ENCODE peak calls at places on chromosomes 11 and 22, in six cellular contexts. V is left lung; D is body of pancreas; L is heart right ventricle; Q is CD8-positive, alpha-beta T cell; A is RWPE2. X is an unnamed sample. For H3K4me1, the result is how much of the 10 kb centered on the place peaks cover.

GRCh38 chr22:30717331-30717921 is 22.8 kb downstream of the OSBP2 start:
- ATAC-seq in D (no peak), V (no peak), A (peak), Q (no peak), L (no peak), X (no peak)

GRCh38 chr11:287821-288327 is 1.1 kb upstream of the PGGHG start:
- ATAC-seq in L (no peak), V (peak), D (peak), A (peak), Q (peak), X (no peak)

GRCh38 chr11:130522284-130522961 is 74.0 kb downstream of the ADAMTS15 start:
- ATAC-seq in V (peak), L (peak), A (peak), D (peak), Q (no peak), X (peak)

GRCh38 chr11:75371930-75372876 is 20.7 kb upstream of the ARRB1 start:
- ATAC-seq in V (peak), D (no peak), L (no peak), A (peak), Q (no peak), X (peak)

GRCh38 chr11:59427068-59427382 is 812 bp upstream of the OR5A2 start:
- ATAC-seq in L (no peak), V (no peak), Q (no peak), A (peak), D (no peak), X (no peak)

GRCh38 chr11:80412604-80413003 is 971.8 kb upstream of the TENM4 start:
- ATAC-seq in D (no peak), V (peak), Q (no peak), A (no peak), L (no peak), X (no peak)

GRCh38 chr11:1987024-1987423 is 10.6 kb downstream of the H19 start:
- ATAC-seq in Q (no peak), D (no peak), L (no peak), A (peak), V (peak), X (no peak)

GRCh38 chr11:57645716-57646085 is 4.0 kb downstream of the YPEL4 start:
- ATAC-seq in L (peak), D (no peak), V (no peak), A (peak), Q (no peak), X (no peak)

GRCh38 chr11:123173040-123173855 is 21.8 kb downstream of the CLMP start:
- ATAC-seq in D (peak), A (peak), V (peak), L (no peak), Q (no peak), X (no peak)

GRCh38 chr11:94186342-94187203 is 57.9 kb downstream of the PANX1 start:
- ATAC-seq in L (no peak), A (no peak), Q (no peak), D (no peak), V (no peak), X (no peak)

GRCh38 chr22:46422896-46423295 is 87.4 kb downstream of the TRMU start:
- ATAC-seq in V (no peak), A (no peak), Q (no peak), L (peak), D (no peak), X (no peak)

GRCh38 chr11:110000045-110000502 is 93.1 kb upstream of the ZC3H12C start:
- ATAC-seq in L (peak), Q (no peak), D (no peak), V (peak), A (peak), X (peak)

GRCh38 chr11:66704659-66705360 is 24.2 kb downstream of the SPTBN2 start:
- ATAC-seq in D (no peak), L (peak), Q (no peak), V (no peak), A (no peak), X (no peak)

GRCh38 chr11:70016666-70017347 is 61.3 kb upstream of the ANO1 start:
- ATAC-seq in D (no peak), V (no peak), A (peak), L (no peak), Q (no peak), X (no peak)

GRCh38 chr11:6203327-6203726 is 2.0 kb upstream of the C11orf42 start:
- ATAC-seq in L (no peak), Q (peak), D (no peak), V (no peak), A (no peak), X (no peak)

GRCh38 chr11:117166491-117166890 is 12.1 kb upstream of the SIDT2 start:
- ATAC-seq in V (no peak), D (no peak), A (no peak), Q (no peak), L (no peak), X (no peak)

GRCh38 chr11:81987829-81988472 is 745.7 kb downstream of the FAM181B start:
- ATAC-seq in L (no peak), D (peak), Q (no peak), V (peak), A (peak), X (no peak)

GRCh38 chr22:27752771-27753170 is 48.8 kb downstream of the MN1 start:
- ATAC-seq in A (peak), L (peak), V (no peak), D (no peak), Q (no peak), X (peak)

GRCh38 chr11:24375896-24376295 is 121.0 kb upstream of the LUZP2 start:
- ATAC-seq in Q (no peak), A (no peak), L (no peak), V (no peak), D (no peak), X (no peak)

GRCh38 chr22:39282642-39283311 is 36.6 kb downstream of the RPL3 start:
- ATAC-seq in Q (no peak), V (peak), A (peak), L (peak), D (peak), X (peak)

GRCh38 chr11:18046116-18046777 is at the start of gene TPH1:
- ATAC-seq in A (peak), L (peak), V (peak), D (peak), Q (no peak), X (no peak)

GRCh38 chr22:45112136-45112879 is 51.4 kb upstream of the NUP50 start:
- ATAC-seq in Q (no peak), D (no peak), A (peak), L (no peak), V (no peak), X (no peak)

GRCh38 chr11:35305670-35306382 is 113.5 kb downstream of the SLC1A2 start:
- ATAC-seq in A (peak), V (peak), L (peak), Q (peak), D (peak), X (no peak)

GRCh38 chr22:46587492-46588278 is 32.5 kb upstream of the GRAMD4 start:
- ATAC-seq in L (peak), A (no peak), Q (peak), V (peak), D (no peak), X (peak)

GRCh38 chr11:99418927-99419707 is 398.4 kb downstream of the CNTN5 start:
- ATAC-seq in Q (no peak), D (no peak), L (no peak), A (no peak), V (no peak), X (no peak)

GRCh38 chr11:33701831-33702230 is 1.2 kb upstream of the C11orf91 start:
- ATAC-seq in L (peak), A (peak), V (peak), D (peak), Q (no peak), X (no peak)

GRCh38 chr11:33610903-33611302 is 89.7 kb downstream of the C11orf91 start:
- ATAC-seq in D (no peak), V (no peak), A (no peak), L (no peak), Q (no peak), X (no peak)

GRCh38 chr11:69636512-69636866 is 4.5 kb upstream of the CCND1 start:
- ATAC-seq in D (peak), Q (no peak), L (peak), A (peak), V (peak), X (peak)

GRCh38 chr11:23542171-23542570 is 681.9 kb upstream of the CCDC179 start:
- ATAC-seq in V (no peak), D (no peak), A (no peak), Q (no peak), L (no peak), X (no peak)

GRCh38 chr11:62770778-62771143 is 435 bp upstream of the TAF6L start:
- ATAC-seq in V (peak), L (no peak), D (peak), Q (peak), A (peak), X (peak)

GRCh38 chr11:117430293-117430955 is 102.8 kb downstream of the CEP164 start:
- ATAC-seq in V (no peak), D (no peak), L (no peak), Q (no peak), A (no peak), X (no peak)

GRCh38 chr11:12829131-12829530 is 154.9 kb downstream of the TEAD1 start:
- ATAC-seq in Q (no peak), V (no peak), A (no peak), L (no peak), D (no peak), X (no peak)

GRCh38 chr11:44906641-44907040 is 44.0 kb downstream of the TP53I11 start:
- ATAC-seq in L (no peak), D (no peak), V (no peak), A (no peak), Q (no peak), X (no peak)

GRCh38 chr22:32644252-32645100 is 157.0 kb upstream of the TIMP3 start:
- ATAC-seq in V (peak), L (peak), A (peak), D (peak), Q (peak), X (peak)

GRCh38 chr11:12388171-12388570 is 10.8 kb downstream of the PARVA start:
- ATAC-seq in A (no peak), Q (no peak), D (no peak), V (no peak), L (peak), X (no peak)

GRCh38 chr22:29623553-29624169 is 20.2 kb downstream of the NF2 start:
- ATAC-seq in A (no peak), L (no peak), V (no peak), Q (peak), D (no peak), X (no peak)

GRCh38 chr11:133501643-133502535 is 30.4 kb downstream of the OPCML start:
- ATAC-seq in Q (no peak), D (no peak), A (peak), V (peak), L (peak), X (peak)

GRCh38 chr22:39098026-39098425 is 982 bp downstream of the APOBEC3H start:
- ATAC-seq in Q (no peak), V (no peak), A (peak), D (no peak), L (no peak), X (no peak)

GRCh38 chr11:44634401-44635281 is 69.2 kb downstream of the CD82 start:
- ATAC-seq in D (peak), V (peak), Q (no peak), L (peak), A (peak), X (peak)

GRCh38 chr22:22038178-22038880 is 55.7 kb upstream of the TOP3B start:
- ATAC-seq in D (no peak), L (no peak), Q (no peak), A (no peak), V (no peak), X (no peak)
- H3K4me1 ChIP-seq in D (under half), L (under half), Q (under half), A (under half), V (under half), X (under half)

GRCh38 chr22:22074634-22075381 is 92.2 kb upstream of the TOP3B start:
- ATAC-seq in V (no peak), Q (no peak), A (peak), L (no peak), D (no peak), X (no peak)
- H3K4me1 ChIP-seq in V (under half), Q (under half), A (under half), L (under half), D (under half), X (under half)

GRCh38 chr22:24431309-24432034 is 4.1 kb downstream of the ADORA2A start:
- ATAC-seq in D (no peak), A (no peak), Q (no peak), V (no peak), L (no peak), X (no peak)
- H3K4me1 ChIP-seq in D (under half), A (under half), Q (half or more), V (under half), L (half or more), X (half or more)

GRCh38 chr11:65185869-65186341 is 4.2 kb downstream of the CAPN1 start:
- ATAC-seq in D (no peak), V (no peak), L (no peak), Q (no peak), A (no peak), X (no peak)
- H3K4me1 ChIP-seq in D (under half), V (under half), L (under half), Q (under half), A (under half), X (under half)

GRCh38 chr22:42091446-42091764 is 833 bp upstream of the NDUFA6 start:
- ATAC-seq in L (peak), D (no peak), V (peak), A (no peak), Q (no peak), X (no peak)
- H3K4me1 ChIP-seq in L (under half), D (under half), V (under half), A (under half), Q (under half), X (half or more)

GRCh38 chr22:37084385-37084784 is 25.1 kb downstream of the TMPRSS6 start:
- ATAC-seq in D (no peak), A (no peak), L (no peak), V (no peak), Q (no peak), X (no peak)
- H3K4me1 ChIP-seq in D (under half), A (under half), L (under half), V (under half), Q (under half), X (under half)

DNA sequence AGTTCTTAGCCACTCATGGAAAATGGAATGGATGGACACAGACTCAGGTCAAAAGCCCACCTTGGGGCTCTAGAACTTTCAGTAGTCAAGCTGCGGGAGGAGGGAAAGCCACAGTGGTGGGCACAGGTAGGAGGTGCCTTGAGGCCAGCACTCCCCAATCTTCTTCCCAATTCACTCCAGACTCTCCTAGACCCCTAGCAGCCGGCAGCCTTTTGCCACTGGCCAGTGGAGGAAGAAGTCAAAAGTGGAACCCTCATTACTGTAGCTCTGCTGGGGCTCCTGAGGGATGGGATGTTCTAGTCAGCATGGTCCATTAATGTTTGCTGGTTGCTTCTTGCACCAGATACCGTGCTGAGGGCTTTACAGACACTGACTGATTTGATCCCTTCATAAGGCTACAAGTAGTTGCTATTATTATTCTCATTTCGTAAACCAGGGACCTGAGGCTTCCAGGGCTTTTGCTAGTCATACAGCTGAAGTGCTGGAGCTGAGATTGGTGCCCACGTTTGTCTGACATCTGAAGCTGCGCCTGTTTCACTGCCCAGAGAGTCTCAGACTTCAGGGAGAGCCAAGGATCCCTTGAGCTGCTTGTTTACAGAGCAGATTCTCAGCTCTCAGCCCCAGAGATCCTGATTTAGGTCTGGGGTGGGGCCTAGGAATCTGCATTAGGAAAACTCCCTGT is 1.1 kb downstream of the UCP3 start:
- ATAC-seq in D (no peak), A (no peak), L (peak), V (no peak), Q (no peak), X (no peak)
- H3K4me1 ChIP-seq in D (under half), A (under half), L (under half), V (under half), Q (half or more), X (under half)

DNA sequence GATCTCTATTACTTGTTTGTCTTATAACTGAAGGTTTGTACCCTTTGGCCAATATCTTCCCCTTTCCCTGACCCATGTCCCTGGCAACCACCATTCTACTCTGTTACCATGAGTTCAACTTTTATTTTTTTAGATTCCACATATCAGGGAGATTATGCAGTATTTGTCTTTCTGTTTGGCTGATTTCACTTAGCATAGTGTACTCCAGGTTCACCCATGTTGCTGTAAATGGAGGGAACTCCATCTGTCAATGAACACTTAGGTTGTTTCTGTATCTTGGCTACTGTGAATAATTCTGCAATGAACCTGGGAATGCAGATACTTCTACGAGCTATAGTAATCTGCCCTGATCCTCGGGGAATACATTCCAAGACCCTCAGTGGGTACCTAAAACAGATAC is 14.9 kb downstream of the OR10D3 start:
- ATAC-seq in A (no peak), L (no peak), V (no peak), D (peak), Q (no peak), X (no peak)
- H3K4me1 ChIP-seq in A (under half), L (under half), V (under half), D (under half), Q (under half), X (under half)

GRCh38 chr11:108545909-108546501 is 47.6 kb downstream of the EXPH5 start:
- ATAC-seq in A (no peak), L (no peak), Q (no peak), D (no peak), V (no peak), X (no peak)
- H3K4me1 ChIP-seq in A (under half), L (under half), Q (under half), D (under half), V (under half), X (under half)